ENCODE peak calls at places on chromosomes 12 and 14, in seven cellular contexts. Q is transverse colon, K is HCT116, D is GM23338, Y is Panc1, G is K562, B is sigmoid colon. T is an unnamed sample.

GRCh38 chr14:71438684-71439083 is 493.5 kb upstream of the RGS6 start:
- DNase-seq in B (no peak), D (no peak), G (no peak), Q (no peak), K (no peak), Y (no peak), T (no peak)

GRCh38 chr12:131203666-131204415 is 250.1 kb downstream of the ADGRD1 start:
- DNase-seq in B (no peak), Q (no peak), Y (no peak), K (no peak), G (no peak), D (no peak), T (no peak)

GRCh38 chr14:90087433-90087832 is 25.6 kb downstream of the KCNK13 start:
- DNase-seq in K (no peak), G (no peak), Q (peak; percentile 29), D (no peak), B (peak; percentile 68), Y (no peak), T (no peak)

GRCh38 chr14:32588448-32589320 is 259.6 kb downstream of the AKAP6 start:
- DNase-seq in Y (no peak), B (no peak), D (peak; percentile 74), Q (no peak), K (peak; percentile 16), G (peak; percentile 13), T (no peak)

GRCh38 chr12:89098390-89099102 is 253.8 kb downstream of the DUSP6 start:
- DNase-seq in G (no peak), K (no peak), Y (no peak), B (no peak), Q (no peak), D (peak; percentile 85), T (no peak)

GRCh38 chr12:127640181-127640886 is 626.6 kb upstream of the TMEM132C start:
- DNase-seq in Y (no peak), B (no peak), G (no peak), K (no peak), Q (no peak), D (no peak), T (no peak)

GRCh38 chr12:68374315-68374982 is 42.3 kb upstream of the MDM1 start:
- DNase-seq in D (no peak), G (no peak), K (no peak), B (no peak), Y (no peak), Q (peak; percentile 48), T (no peak)

GRCh38 chr12:3142386-3142785 is 65.2 kb downstream of the TSPAN9 start:
- DNase-seq in Y (no peak), D (no peak), Q (no peak), B (no peak), K (no peak), G (no peak), T (no peak)

GRCh38 chr14:55267816-55268215 is 3.4 kb upstream of the FBXO34 start:
- DNase-seq in Q (no peak), K (no peak), D (no peak), Y (no peak), B (no peak), G (no peak), T (no peak)

GRCh38 chr14:50363734-50364113 is 33.0 kb downstream of the CDKL1 start:
- DNase-seq in D (no peak), Y (no peak), G (no peak), Q (peak; percentile 48), B (no peak), K (no peak), T (no peak)

GRCh38 chr12:22282283-22282682 is 52.2 kb downstream of the ST8SIA1 start:
- DNase-seq in G (no peak), B (no peak), Q (no peak), K (no peak), Y (no peak), D (no peak), T (no peak)

GRCh38 chr12:4148418-4149056 is 125.0 kb upstream of the CCND2 start:
- DNase-seq in Q (peak; percentile 80), B (peak; percentile 69), D (no peak), Y (no peak), G (no peak), K (no peak), T (no peak)

GRCh38 chr12:132249747-132250478 is 79.5 kb downstream of the GALNT9 start:
- DNase-seq in B (no peak), K (no peak), D (no peak), Y (no peak), G (no peak), Q (no peak), T (no peak)

GRCh38 chr12:52698634-52699340 is 4.5 kb downstream of the KRT77 start:
- DNase-seq in D (no peak), Y (no peak), B (no peak), K (no peak), G (no peak), Q (no peak), T (no peak)

GRCh38 chr12:22312336-22312735 is 22.2 kb downstream of the ST8SIA1 start:
- DNase-seq in K (no peak), D (no peak), Q (no peak), G (no peak), Y (no peak), B (no peak), T (peak; percentile 40)

GRCh38 chr12:130764475-130765185 is 48.5 kb upstream of the RIMBP2 start:
- DNase-seq in B (peak; percentile 28), D (no peak), G (peak; percentile 25), Q (no peak), K (peak; percentile 65), Y (peak; percentile 22), T (no peak)

GRCh38 chr12:53105256-53105655 is 2.0 kb downstream of the SOAT2 start:
- DNase-seq in Y (no peak), K (no peak), Q (no peak), G (no peak), B (no peak), D (no peak), T (no peak)

GRCh38 chr14:91300283-91300841 is 55.9 kb upstream of the GPR68 start:
- DNase-seq in B (no peak), Y (no peak), K (no peak), G (no peak), Q (no peak), D (no peak), T (no peak)

GRCh38 chr12:20212658-20213387 is 155.5 kb upstream of the PDE3A start:
- DNase-seq in Y (no peak), B (peak; percentile 95), Q (peak; percentile 65), D (peak; percentile 90), G (no peak), K (peak; percentile 82), T (peak; percentile 54)

GRCh38 chr12:128387811-128388422 is 120.9 kb downstream of the TMEM132C start:
- DNase-seq in G (peak; percentile 46), Y (peak; percentile 10), Q (peak; percentile 36), K (no peak), D (peak; percentile 1), B (no peak), T (no peak)

GRCh38 chr14:72559669-72560068 is 334.2 kb downstream of the DPF3 start:
- DNase-seq in B (no peak), K (no peak), Q (no peak), G (no peak), Y (no peak), D (no peak), T (no peak)

GRCh38 chr12:51009038-51009437 is 17.1 kb downstream of the SLC11A2 start:
- DNase-seq in Q (peak; percentile 57), Y (no peak), G (no peak), D (no peak), K (no peak), B (peak; percentile 83), T (peak; percentile 71)
- TF ChIP-seq POLR2AphosphoS5 in Q (no peak), Y (no peak), G (no peak), D (no peak), K (no peak), B (peak; percentile 45), T (peak; percentile 78)

GRCh38 chr14:99565383-99565782 is 38.6 kb downstream of the CCDC85C start:
- DNase-seq in B (no peak), Q (no peak), G (no peak), K (no peak), Y (no peak), D (no peak), T (no peak)

GRCh38 chr14:99564256-99564902 is 39.6 kb downstream of the CCDC85C start:
- DNase-seq in Y (no peak), Q (no peak), K (no peak), B (peak; percentile 95), D (no peak), G (no peak), T (peak; percentile 89)

GRCh38 chr14:99564903-99565259 is 39.1 kb downstream of the CCDC85C start:
- DNase-seq in B (no peak), G (no peak), D (no peak), K (no peak), Q (no peak), Y (no peak), T (no peak)

GRCh38 chr14:99566390-99567354 is 37.3 kb downstream of the CCDC85C start:
- DNase-seq in K (no peak), G (peak; percentile 31), Q (no peak), B (no peak), D (no peak), Y (no peak), T (no peak)

DNA sequence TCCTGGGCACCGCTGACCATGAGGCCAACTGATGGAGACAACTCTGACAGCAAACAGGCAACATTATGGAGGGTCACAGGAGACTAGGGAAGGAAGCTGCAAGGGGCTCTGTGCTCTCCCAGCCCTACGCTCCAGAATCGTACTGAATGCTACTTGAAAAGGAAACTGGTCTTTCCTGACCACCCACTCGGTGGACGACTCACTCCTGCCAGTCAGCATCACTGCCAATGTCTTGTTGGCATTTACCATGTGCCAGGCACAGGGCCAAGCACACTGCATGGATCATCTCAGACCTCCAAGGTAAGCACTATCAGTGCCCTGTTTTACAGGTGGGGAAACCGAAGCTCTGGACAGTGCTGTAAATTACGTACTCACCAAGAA is 38.0 kb downstream of the CCDC85C start:
- DNase-seq in B (no peak), Y (no peak), Q (no peak), G (no peak), D (no peak), K (no peak), T (peak; percentile 97)
- H3K4me1 ChIP-seq in B (peaks cover 100% of the 10 kb centered on the region), Y (peaks cover 95% of the 10 kb centered on the region), Q (peaks cover 82% of the 10 kb centered on the region), G (peaks cover 65% of the 10 kb centered on the region), D (peaks cover 37% of the 10 kb centered on the region), K (peaks cover 52% of the 10 kb centered on the region), T (peaks cover 83% of the 10 kb centered on the region)

DNA sequence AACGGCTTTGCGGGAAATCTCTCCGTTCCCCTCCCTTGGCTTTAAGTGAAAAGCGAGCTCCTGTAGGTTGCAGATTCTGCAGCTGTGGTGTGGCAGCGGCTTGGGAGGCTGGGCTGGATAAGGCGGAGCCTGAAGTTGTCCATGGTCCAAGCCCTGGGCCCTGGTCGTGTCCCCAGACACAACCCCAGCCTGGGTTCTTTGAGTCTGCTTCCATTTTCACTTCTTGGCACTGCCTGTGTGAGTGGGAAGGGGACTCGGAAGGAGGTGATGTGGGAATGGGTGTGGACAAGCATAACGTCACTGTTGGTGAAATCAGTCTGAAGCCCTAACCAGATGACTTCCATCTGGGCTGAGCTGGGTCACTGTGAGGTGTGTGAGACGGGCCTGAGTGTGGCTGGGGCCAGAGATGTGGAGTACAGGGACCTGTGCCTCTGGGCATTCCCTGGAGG is 43.0 kb upstream of the CTDSP2 start:
- DNase-seq in B (peak; percentile 91), Y (no peak), K (no peak), D (no peak), Q (peak; percentile 71), G (no peak), T (no peak)
- TF ChIP-seq POLR2AphosphoS5 in B (peak; percentile 72), Y (no peak), K (no peak), D (no peak), Q (peak; percentile 88), G (no peak), T (peak; percentile 38)

GRCh38 chr12:12007713-12008231 is 63.0 kb upstream of the BCL2L14 start:
- DNase-seq in G (no peak), Y (no peak), B (no peak), K (no peak), D (no peak), Q (no peak), T (no peak)
- H3K4me1 ChIP-seq in G (peaks cover 4% of the 10 kb centered on the region), Y (no peaks in the 10 kb centered on the region), B (peaks cover 10% of the 10 kb centered on the region), K (peaks cover 3% of the 10 kb centered on the region), D (peaks cover 30% of the 10 kb centered on the region), Q (no peaks in the 10 kb centered on the region), T (no peaks in the 10 kb centered on the region)

GRCh38 chr12:79125358-79125757 is 260.8 kb downstream of the SYT1 start:
- DNase-seq in D (no peak), Q (no peak), B (no peak), G (no peak), K (no peak), Y (no peak), T (no peak)
- TF ChIP-seq POLR2AphosphoS5 in D (no peak), Q (no peak), B (no peak), G (no peak), K (no peak), Y (no peak), T (no peak)